ENCODE peak calls at places on chromosomes 3 and 15, in four cellular contexts. One of them, this sample, is unnamed. For H3K4me1, the result is how much of the 10 kb centered on the place peaks cover.

GRCh38 chr15:31367021-31367729 is 40.5 kb downstream of the KLF13 start:
- DNase-seq in psoas muscle: no peak
- DNase-seq in neural progenitor cell: no peak
- DNase-seq in suprapubic skin: peak
- DNase-seq in this sample: no peak

GRCh38 chr15:70605606-70606410 is 157.6 kb downstream of the UACA start:
- DNase-seq in suprapubic skin: no peak
- DNase-seq in psoas muscle: peak
- DNase-seq in neural progenitor cell: peak
- DNase-seq in this sample: no peak

GRCh38 chr3:11168881-11169805 is 14.8 kb downstream of the HRH1 start:
- DNase-seq in neural progenitor cell: no peak
- DNase-seq in psoas muscle: no peak
- DNase-seq in suprapubic skin: peak
- DNase-seq in this sample: no peak

GRCh38 chr15:64883997-64884511 is 27.6 kb upstream of the ANKDD1A start:
- DNase-seq in psoas muscle: peak
- DNase-seq in suprapubic skin: peak
- DNase-seq in neural progenitor cell: no peak
- DNase-seq in this sample: peak

GRCh38 chr3:123036352-123037014 is 8.9 kb upstream of the SEMA5B start:
- DNase-seq in psoas muscle: no peak
- DNase-seq in suprapubic skin: no peak
- DNase-seq in neural progenitor cell: no peak
- DNase-seq in this sample: no peak

GRCh38 chr3:15934389-15935195 is 136.8 kb upstream of the ANKRD28 start:
- DNase-seq in suprapubic skin: no peak
- DNase-seq in neural progenitor cell: no peak
- DNase-seq in psoas muscle: no peak
- DNase-seq in this sample: no peak

GRCh38 chr3:89690649-89691048 is 583.2 kb downstream of the EPHA3 start:
- DNase-seq in psoas muscle: no peak
- DNase-seq in suprapubic skin: no peak
- DNase-seq in neural progenitor cell: no peak
- DNase-seq in this sample: no peak

GRCh38 chr3:38579551-38580449 is 69.7 kb downstream of the SCN5A start:
- DNase-seq in psoas muscle: no peak
- DNase-seq in suprapubic skin: no peak
- DNase-seq in neural progenitor cell: no peak
- DNase-seq in this sample: peak

GRCh38 chr3:72186485-72186864 is 401.5 kb upstream of the PROK2 start:
- DNase-seq in neural progenitor cell: no peak
- DNase-seq in psoas muscle: no peak
- DNase-seq in suprapubic skin: no peak
- DNase-seq in this sample: no peak

GRCh38 chr3:161854232-161854771 is 357.7 kb downstream of the OTOL1 start:
- DNase-seq in neural progenitor cell: peak
- DNase-seq in suprapubic skin: no peak
- DNase-seq in psoas muscle: no peak
- DNase-seq in this sample: no peak

GRCh38 chr3:63874769-63875168 is 11.1 kb downstream of the ATXN7 start:
- DNase-seq in psoas muscle: no peak
- DNase-seq in suprapubic skin: no peak
- DNase-seq in neural progenitor cell: no peak
- DNase-seq in this sample: no peak

GRCh38 chr15:90906181-90906849 is 3.2 kb downstream of the MAN2A2 start:
- DNase-seq in suprapubic skin: no peak
- DNase-seq in psoas muscle: no peak
- DNase-seq in neural progenitor cell: no peak
- DNase-seq in this sample: no peak

GRCh38 chr15:69912116-69912515 is 185.6 kb downstream of the TLE3 start:
- DNase-seq in psoas muscle: no peak
- DNase-seq in suprapubic skin: no peak
- DNase-seq in neural progenitor cell: no peak
- DNase-seq in this sample: no peak

GRCh38 chr3:130533247-130533646 is 16.3 kb downstream of the COL6A6 start:
- DNase-seq in psoas muscle: no peak
- DNase-seq in suprapubic skin: no peak
- DNase-seq in neural progenitor cell: no peak
- DNase-seq in this sample: no peak

GRCh38 chr3:187120324-187120723 is 19.0 kb downstream of the RPL39L start:
- DNase-seq in psoas muscle: no peak
- DNase-seq in neural progenitor cell: no peak
- DNase-seq in suprapubic skin: no peak
- DNase-seq in this sample: no peak

GRCh38 chr3:87320748-87321634 is 44.6 kb upstream of the POU1F1 start:
- DNase-seq in psoas muscle: no peak
- DNase-seq in neural progenitor cell: no peak
- DNase-seq in suprapubic skin: no peak
- DNase-seq in this sample: no peak

GRCh38 chr3:45038096-45038455 is 12.0 kb downstream of the CLEC3B start:
- DNase-seq in psoas muscle: no peak
- DNase-seq in neural progenitor cell: no peak
- DNase-seq in suprapubic skin: no peak
- DNase-seq in this sample: no peak

GRCh38 chr15:64483749-64484148 is 23.4 kb downstream of the ZNF609 start:
- DNase-seq in neural progenitor cell: no peak
- DNase-seq in suprapubic skin: no peak
- DNase-seq in psoas muscle: no peak
- DNase-seq in this sample: no peak

GRCh38 chr3:129461461-129462146 is 21.6 kb downstream of the IFT122 start:
- DNase-seq in suprapubic skin: no peak
- DNase-seq in psoas muscle: no peak
- DNase-seq in neural progenitor cell: no peak
- DNase-seq in this sample: no peak

GRCh38 chr3:113255854-113256615 is 44.7 kb downstream of the BOC start:
- DNase-seq in neural progenitor cell: no peak
- DNase-seq in psoas muscle: no peak
- DNase-seq in suprapubic skin: no peak
- DNase-seq in this sample: no peak

GRCh38 chr3:24793896-24794295 is 299.2 kb upstream of the THRB start:
- DNase-seq in psoas muscle: no peak
- DNase-seq in neural progenitor cell: no peak
- DNase-seq in suprapubic skin: no peak
- DNase-seq in this sample: no peak

GRCh38 chr15:89016549-89017041 is 71.7 kb upstream of the ABHD2 start:
- DNase-seq in suprapubic skin: no peak
- DNase-seq in neural progenitor cell: no peak
- DNase-seq in psoas muscle: peak
- DNase-seq in this sample: no peak

GRCh38 chr3:61793056-61793455 is 231.7 kb downstream of the PTPRG start:
- DNase-seq in suprapubic skin: no peak
- DNase-seq in neural progenitor cell: no peak
- DNase-seq in psoas muscle: no peak
- DNase-seq in this sample: no peak

GRCh38 chr15:38707802-38708671 is 143.4 kb upstream of the RASGRP1 start:
- DNase-seq in suprapubic skin: no peak
- DNase-seq in neural progenitor cell: peak
- DNase-seq in psoas muscle: no peak
- DNase-seq in this sample: no peak

GRCh38 chr3:45711936-45712335 is 22.7 kb downstream of the SACM1L start:
- DNase-seq in psoas muscle: no peak
- DNase-seq in neural progenitor cell: no peak
- DNase-seq in suprapubic skin: no peak
- DNase-seq in this sample: no peak

GRCh38 chr15:71219646-71220045 is 104.4 kb downstream of the THSD4 start:
- DNase-seq in suprapubic skin: no peak
- DNase-seq in neural progenitor cell: peak
- DNase-seq in psoas muscle: no peak
- DNase-seq in this sample: no peak

GRCh38 chr3:186283651-186284445 is 78.2 kb downstream of the DGKG start:
- DNase-seq in suprapubic skin: no peak
- DNase-seq in psoas muscle: no peak
- DNase-seq in neural progenitor cell: no peak
- DNase-seq in this sample: no peak

GRCh38 chr3:132285620-132285945 is 31.6 kb upstream of the ACP3 start:
- DNase-seq in psoas muscle: no peak
- DNase-seq in neural progenitor cell: no peak
- DNase-seq in suprapubic skin: no peak
- DNase-seq in this sample: no peak

GRCh38 chr15:57425842-57426241 is 49.5 kb downstream of the CGNL1 start:
- DNase-seq in psoas muscle: no peak
- DNase-seq in suprapubic skin: no peak
- DNase-seq in neural progenitor cell: no peak
- DNase-seq in this sample: no peak

GRCh38 chr3:109382573-109382972 is 45.2 kb upstream of the DPPA4 start:
- DNase-seq in suprapubic skin: no peak
- DNase-seq in psoas muscle: no peak
- DNase-seq in neural progenitor cell: no peak
- DNase-seq in this sample: no peak

GRCh38 chr3:16338999-16339398 is 74.0 kb downstream of the OXNAD1 start:
- DNase-seq in neural progenitor cell: no peak
- DNase-seq in psoas muscle: no peak
- DNase-seq in suprapubic skin: no peak
- DNase-seq in this sample: no peak

GRCh38 chr3:116951610-116952009 is 242.0 kb downstream of the TUSC7 start:
- DNase-seq in suprapubic skin: no peak
- DNase-seq in psoas muscle: no peak
- DNase-seq in neural progenitor cell: no peak
- DNase-seq in this sample: no peak

GRCh38 chr3:30708472-30708871 is 102.1 kb downstream of the TGFBR2 start:
- DNase-seq in psoas muscle: no peak
- DNase-seq in suprapubic skin: no peak
- DNase-seq in neural progenitor cell: no peak
- DNase-seq in this sample: no peak

GRCh38 chr3:138332472-138333073 is 2.9 kb upstream of the NME9 start:
- DNase-seq in psoas muscle: no peak
- DNase-seq in suprapubic skin: no peak
- DNase-seq in neural progenitor cell: peak
- DNase-seq in this sample: peak

GRCh38 chr3:158403013-158403412 is 168.0 kb upstream of the MLF1 start:
- DNase-seq in psoas muscle: no peak
- DNase-seq in neural progenitor cell: no peak
- DNase-seq in suprapubic skin: no peak
- DNase-seq in this sample: no peak

DNA sequence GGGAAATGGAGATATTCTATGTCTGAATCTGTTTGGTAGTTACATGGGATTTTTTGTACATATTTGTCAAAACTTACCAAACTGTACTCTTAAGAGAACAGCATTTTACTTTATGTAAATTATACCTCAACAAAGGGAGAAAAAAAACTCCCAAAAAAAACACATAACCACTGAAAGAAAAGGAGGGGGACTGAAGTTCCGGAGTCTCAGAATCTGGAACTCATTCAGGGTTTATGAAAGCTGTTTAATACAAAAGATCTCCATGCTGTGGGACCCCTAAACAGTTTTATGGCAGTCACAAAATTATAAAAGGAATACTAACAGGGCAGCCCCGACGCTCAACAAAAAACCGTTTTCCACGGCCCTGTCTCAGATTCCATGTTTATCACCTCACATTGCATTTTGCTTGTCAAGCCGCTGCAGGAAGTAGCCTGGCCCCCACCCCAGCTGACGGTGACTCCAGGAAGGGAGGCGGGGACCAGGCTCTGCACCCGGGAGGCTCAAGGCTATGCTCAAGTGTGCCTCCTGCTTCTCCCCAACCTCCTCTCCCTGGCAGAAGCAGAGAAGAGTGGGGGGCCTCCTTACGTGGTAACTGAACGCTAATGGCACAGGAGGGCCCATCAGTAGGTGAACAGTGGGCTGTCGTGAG is 29.3 kb downstream of the RFT1 start:
- DNase-seq in neural progenitor cell: no peak
- DNase-seq in psoas muscle: no peak
- DNase-seq in suprapubic skin: no peak
- DNase-seq in this sample: peak
- H3K4me1 ChIP-seq in neural progenitor cell: under half
- H3K4me1 ChIP-seq in psoas muscle: under half
- H3K4me1 ChIP-seq in suprapubic skin: under half
- H3K4me1 ChIP-seq in this sample: under half

GRCh38 chr3:58045084-58045483 is 36.9 kb downstream of the FLNB start:
- DNase-seq in suprapubic skin: no peak
- DNase-seq in neural progenitor cell: no peak
- DNase-seq in psoas muscle: no peak
- DNase-seq in this sample: no peak
- H3K4me1 ChIP-seq in suprapubic skin: half or more
- H3K4me1 ChIP-seq in neural progenitor cell: under half
- H3K4me1 ChIP-seq in psoas muscle: under half
- H3K4me1 ChIP-seq in this sample: under half

GRCh38 chr15:58690703-58691102 is 58.8 kb downstream of the ADAM10 start:
- DNase-seq in psoas muscle: no peak
- DNase-seq in neural progenitor cell: no peak
- DNase-seq in suprapubic skin: no peak
- DNase-seq in this sample: no peak

GRCh38 chr15:58682234-58682633 is 67.3 kb downstream of the ADAM10 start:
- DNase-seq in psoas muscle: no peak
- DNase-seq in suprapubic skin: no peak
- DNase-seq in neural progenitor cell: no peak
- DNase-seq in this sample: no peak

GRCh38 chr15:58684751-58685150 is 64.8 kb downstream of the ADAM10 start:
- DNase-seq in suprapubic skin: no peak
- DNase-seq in psoas muscle: no peak
- DNase-seq in neural progenitor cell: no peak
- DNase-seq in this sample: no peak

GRCh38 chr15:58684036-58684700 is 65.3 kb downstream of the ADAM10 start:
- DNase-seq in psoas muscle: no peak
- DNase-seq in neural progenitor cell: peak
- DNase-seq in suprapubic skin: no peak
- DNase-seq in this sample: no peak

DNA sequence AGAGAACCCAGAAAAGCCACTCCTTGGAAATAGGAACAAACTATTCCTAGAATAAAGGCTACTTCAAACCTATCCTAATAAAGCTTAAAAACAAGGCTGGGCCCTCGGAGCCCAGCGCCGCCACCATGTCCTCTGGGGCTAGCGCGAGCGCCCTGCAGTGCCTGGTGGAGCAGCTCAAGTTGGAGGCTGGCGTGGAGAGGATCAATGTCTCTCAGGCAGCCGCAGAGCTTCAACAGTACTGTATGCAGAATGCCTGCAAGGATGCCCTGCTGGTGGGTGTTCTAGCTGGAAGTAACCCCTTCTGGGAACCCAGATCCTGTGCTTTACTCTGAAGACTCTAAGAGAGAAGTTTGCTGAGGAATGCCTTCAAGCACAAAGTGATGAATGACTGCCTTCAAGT is 63.2 kb downstream of the ADAM10 start:
- DNase-seq in neural progenitor cell: peak
- DNase-seq in psoas muscle: no peak
- DNase-seq in suprapubic skin: no peak
- DNase-seq in this sample: no peak
- H3K4me1 ChIP-seq in neural progenitor cell: under half
- H3K4me1 ChIP-seq in psoas muscle: under half
- H3K4me1 ChIP-seq in suprapubic skin: under half
- H3K4me1 ChIP-seq in this sample: under half

GRCh38 chr15:63197626-63198025 is 8.2 kb downstream of the RAB8B start:
- DNase-seq in psoas muscle: no peak
- DNase-seq in suprapubic skin: no peak
- DNase-seq in neural progenitor cell: no peak
- DNase-seq in this sample: no peak

GRCh38 chr15:63196846-63197245 is 7.4 kb downstream of the RAB8B start:
- DNase-seq in suprapubic skin: no peak
- DNase-seq in neural progenitor cell: no peak
- DNase-seq in psoas muscle: no peak
- DNase-seq in this sample: no peak

GRCh38 chr15:63198315-63198714 is 8.9 kb downstream of the RAB8B start:
- DNase-seq in suprapubic skin: no peak
- DNase-seq in psoas muscle: no peak
- DNase-seq in neural progenitor cell: no peak
- DNase-seq in this sample: no peak

GRCh38 chr15:63200464-63201242 is 11.2 kb downstream of the RAB8B start:
- DNase-seq in psoas muscle: no peak
- DNase-seq in suprapubic skin: no peak
- DNase-seq in neural progenitor cell: no peak
- DNase-seq in this sample: no peak

GRCh38 chr15:63198752-63199250 is 9.4 kb downstream of the RAB8B start:
- DNase-seq in neural progenitor cell: no peak
- DNase-seq in suprapubic skin: no peak
- DNase-seq in psoas muscle: no peak
- DNase-seq in this sample: no peak
- H3K4me1 ChIP-seq in neural progenitor cell: under half
- H3K4me1 ChIP-seq in suprapubic skin: half or more
- H3K4me1 ChIP-seq in psoas muscle: under half
- H3K4me1 ChIP-seq in this sample: half or more